ENCODE peak calls at places on chromosomes 2 and 18, in four cellular contexts. O is naive thymus-derived CD8-positive, alpha-beta T cell; E is stimulated activated CD4-positive, alpha-beta T cell treated with anti-CD3 and anti-CD28 coated beads, Interleukin-4, amount 100 ng/mL, for 1 hour; B is NCI-H446. V is an unnamed sample.

GRCh38 chr18:76098728-76099514 is 396.1 kb downstream of the ZNF516 start:
- DNase-seq in O (no peak), E (no peak), B (no peak), V (no peak)

GRCh38 chr2:152558174-152559091 is 158.8 kb downstream of the PRPF40A start:
- DNase-seq in O (no peak), E (no peak), B (peak), V (peak)

GRCh38 chr2:524442-524841 is 152.8 kb downstream of the TMEM18 start:
- DNase-seq in O (no peak), E (no peak), B (no peak), V (no peak)

GRCh38 chr2:67339234-67339885 is 57.8 kb upstream of the ETAA1 start:
- DNase-seq in O (no peak), E (no peak), B (no peak), V (no peak)

GRCh38 chr18:41618135-41618534 is 336.9 kb upstream of the PIK3C3 start:
- DNase-seq in O (no peak), E (no peak), B (no peak), V (no peak)

GRCh38 chr18:47174545-47175116 is 1.5 kb downstream of the IER3IP1 start:
- DNase-seq in O (no peak), E (no peak), B (no peak), V (no peak)

GRCh38 chr18:3502650-3503049 is 52.7 kb downstream of the TGIF1 start:
- DNase-seq in O (no peak), E (no peak), B (no peak), V (no peak)

GRCh38 chr2:54925022-54925421 is 125.2 kb downstream of the RTN4 start:
- DNase-seq in O (no peak), E (no peak), B (no peak), V (no peak)

GRCh38 chr2:225036431-225036830 is 5.8 kb downstream of the DOCK10 start:
- DNase-seq in O (no peak), E (no peak), B (no peak), V (no peak)

GRCh38 chr18:56038258-56039030 is 450.5 kb upstream of the TCF4 start:
- DNase-seq in O (no peak), E (no peak), B (peak), V (no peak)

GRCh38 chr2:173991857-173992588 is 26.9 kb upstream of the SP3 start:
- DNase-seq in O (no peak), E (no peak), B (peak), V (no peak)

GRCh38 chr2:236512902-236513433 is 56.7 kb upstream of the ACKR3 start:
- DNase-seq in O (peak), E (peak), B (peak), V (no peak)

GRCh38 chr2:48519608-48520007 is 10.3 kb upstream of the STON1 start:
- DNase-seq in O (no peak), E (no peak), B (no peak), V (no peak)

GRCh38 chr2:172561270-172561669 is 5.4 kb downstream of the PDK1 start:
- DNase-seq in O (no peak), E (no peak), B (peak), V (no peak)

GRCh38 chr2:120638450-120638849 is 97.2 kb upstream of the GLI2 start:
- DNase-seq in O (no peak), E (no peak), B (no peak), V (no peak)

GRCh38 chr2:49219741-49220140 is 65.4 kb upstream of the FSHR start:
- DNase-seq in O (no peak), E (no peak), B (no peak), V (no peak)

GRCh38 chr2:149741646-149742045 is 154.1 kb upstream of the MMADHC start:
- DNase-seq in O (no peak), E (no peak), B (no peak), V (peak)

GRCh38 chr2:118320640-118321039 is 232.4 kb downstream of the INSIG2 start:
- DNase-seq in O (no peak), E (no peak), B (no peak), V (no peak)

GRCh38 chr2:23656597-23656973 is 270.3 kb downstream of the ATAD2B start:
- DNase-seq in O (no peak), E (no peak), B (no peak), V (no peak)

GRCh38 chr2:120319686-120320317 is 26.1 kb upstream of the INHBB start:
- DNase-seq in O (no peak), E (no peak), B (no peak), V (no peak)

GRCh38 chr2:208363485-208363884 is 43.1 kb upstream of the PTH2R start:
- DNase-seq in O (no peak), E (no peak), B (no peak), V (peak)

GRCh38 chr18:7177131-7177744 is 53.7 kb upstream of the LRRC30 start:
- DNase-seq in O (no peak), E (no peak), B (peak), V (peak)

GRCh38 chr2:3163401-3163800 is 214.2 kb downstream of the EIPR1 start:
- DNase-seq in O (no peak), E (no peak), B (no peak), V (no peak)

GRCh38 chr2:11248-11941 is 34.9 kb downstream of the FAM110C start:
- DNase-seq in O (peak), E (peak), B (peak), V (peak)

GRCh38 chr2:51505533-51505932 is 473.6 kb upstream of the NRXN1 start:
- DNase-seq in O (no peak), E (no peak), B (no peak), V (no peak)

GRCh38 chr2:24122356-24123211 is 550 bp downstream of the PFN4 start:
- DNase-seq in O (no peak), E (no peak), B (no peak), V (no peak)

GRCh38 chr2:68225119-68225632 is 27.2 kb downstream of the PPP3R1 start:
- DNase-seq in O (no peak), E (no peak), B (no peak), V (no peak)

GRCh38 chr2:230881840-230882239 is 17.1 kb downstream of the ITM2C start:
- DNase-seq in O (no peak), E (no peak), B (no peak), V (no peak)

GRCh38 chr2:71190959-71191943 is 35.7 kb downstream of the PAIP2B start:
- DNase-seq in O (no peak), E (no peak), B (no peak), V (no peak)